ENCODE peak calls at places on chromosomes 6 and 20, in five cellular contexts. P is H1, X is GM12878, R is HepG2, D is K562. F is an unnamed sample.

GRCh38 chr6:3081965-3082364 is 13.7 kb downstream of the RIPK1 start:
- DNase-seq in X (no peak), R (no peak), P (no peak), D (no peak), F (peak; percentile 86)

GRCh38 chr6:14748679-14749078 is 497.2 kb upstream of the JARID2 start:
- DNase-seq in P (no peak), R (no peak), D (no peak), X (no peak), F (no peak)

GRCh38 chr20:10314198-10314597 is 95.6 kb downstream of the SNAP25 start:
- DNase-seq in P (no peak), R (no peak), D (no peak), X (no peak), F (no peak)

GRCh38 chr20:51562334-51563140 is 20.0 kb upstream of the NFATC2 start:
- DNase-seq in X (no peak), D (peak; percentile 48), P (no peak), R (no peak), F (no peak)

GRCh38 chr6:136338486-136338885 is 48.8 kb upstream of the BCLAF1 start:
- DNase-seq in D (no peak), X (no peak), R (no peak), P (no peak), F (no peak)

GRCh38 chr6:162538643-162539064 is 188.9 kb downstream of the PRKN start:
- DNase-seq in X (no peak), P (no peak), D (no peak), R (no peak), F (no peak)

GRCh38 chr6:15242937-15243614 is 2.8 kb upstream of the JARID2 start:
- DNase-seq in R (no peak), X (no peak), P (no peak), D (no peak), F (no peak)

GRCh38 chr20:38604873-38605303 is 3.3 kb downstream of the ARHGAP40 start:
- DNase-seq in R (peak; percentile 100), X (no peak), D (no peak), P (no peak), F (no peak)

GRCh38 chr6:161023316-161023715 is 31.7 kb downstream of the MAP3K4 start:
- DNase-seq in R (no peak), X (no peak), P (no peak), D (no peak), F (no peak)

GRCh38 chr6:19587238-19587942 is 249.8 kb upstream of the ID4 start:
- DNase-seq in R (no peak), X (no peak), P (no peak), D (no peak), F (no peak)

GRCh38 chr6:113406051-113406695 is 451.0 kb upstream of the MARCKS start:
- DNase-seq in D (no peak), P (no peak), X (no peak), R (no peak), F (no peak)

GRCh38 chr20:1817577-1818211 is 77.5 kb upstream of the SIRPA start:
- DNase-seq in X (no peak), D (no peak), P (no peak), R (no peak), F (no peak)

GRCh38 chr6:53917464-53917842 is 122.6 kb downstream of the LRRC1 start:
- DNase-seq in P (no peak), X (no peak), D (no peak), R (no peak), F (no peak)

GRCh38 chr6:158115102-158115501 is 53.0 kb downstream of the SERAC1 start:
- DNase-seq in R (no peak), D (no peak), X (no peak), P (no peak), F (no peak)

GRCh38 chr20:56750430-56750829 is 121.3 kb downstream of the TFAP2C start:
- DNase-seq in P (peak; percentile 54), X (no peak), D (no peak), R (no peak), F (no peak)

GRCh38 chr20:40991181-40991889 is 37.3 kb upstream of the TOP1 start:
- DNase-seq in P (no peak), R (no peak), D (no peak), X (peak; percentile 99), F (peak; percentile 82)

GRCh38 chr6:82365011-82365751 is 1.6 kb downstream of the TPBG start:
- DNase-seq in X (no peak), D (no peak), P (no peak), R (no peak), F (no peak)

GRCh38 chr6:133243723-133244122 is 2.6 kb downstream of the EYA4 start:
- DNase-seq in R (no peak), X (no peak), P (no peak), D (no peak), F (no peak)

GRCh38 chr6:7391244-7391643 is 1.6 kb downstream of the RIOK1 start:
- DNase-seq in R (no peak), X (no peak), P (no peak), D (no peak), F (no peak)

GRCh38 chr20:1938464-1939269 is 43.5 kb downstream of the SIRPA start:
- DNase-seq in X (no peak), D (no peak), P (no peak), R (no peak), F (no peak)

GRCh38 chr6:10945845-10946244 is 59.0 kb downstream of the SYCP2L start:
- DNase-seq in R (no peak), D (no peak), P (no peak), X (no peak), F (no peak)

GRCh38 chr6:127120109-127120786 is 1.8 kb downstream of the RSPO3 start:
- DNase-seq in X (no peak), R (no peak), D (no peak), P (no peak), F (no peak)

GRCh38 chr6:17397764-17398194 is 4.4 kb downstream of the CAP2 start:
- DNase-seq in D (no peak), X (no peak), R (no peak), P (no peak), F (no peak)

GRCh38 chr6:129644567-129645015 is 65.4 kb downstream of the ARHGAP18 start:
- DNase-seq in D (no peak), R (peak; percentile 85), X (no peak), P (no peak), F (no peak)

GRCh38 chr20:24382330-24382729 is 87.1 kb upstream of the SYNDIG1 start:
- DNase-seq in P (no peak), D (no peak), R (no peak), X (no peak), F (no peak)

GRCh38 chr6:43987838-43988439 is 139.3 kb downstream of the MRPL14 start:
- DNase-seq in D (no peak), R (no peak), P (no peak), X (no peak), F (no peak)

GRCh38 chr6:164322533-164322932 is 908.0 kb downstream of the QKI start:
- DNase-seq in R (no peak), X (no peak), D (no peak), P (no peak), F (no peak)

GRCh38 chr6:163745566-163746400 is 331.3 kb downstream of the QKI start:
- DNase-seq in D (peak; percentile 42), X (no peak), R (peak; percentile 56), P (peak; percentile 44), F (no peak)

GRCh38 chr6:35852994-35853393 is 47.8 kb downstream of the LHFPL5 start:
- DNase-seq in D (no peak), X (no peak), R (no peak), P (no peak), F (no peak)

GRCh38 chr20:64238851-64239387 is 16.6 kb upstream of the PCMTD2 start:
- DNase-seq in R (peak; percentile 49), X (peak; percentile 36), P (no peak), D (no peak), F (no peak)

GRCh38 chr6:24566020-24566752 is 71.4 kb downstream of the ALDH5A1 start:
- DNase-seq in D (no peak), R (peak; percentile 30), P (no peak), X (no peak), F (no peak)

GRCh38 chr20:3084283-3084985 is at the start of gene AVP:
- DNase-seq in P (no peak), X (no peak), R (no peak), D (peak; percentile 62), F (peak; percentile 40)

GRCh38 chr20:3084986-3085360 is 449 bp upstream of the AVP start:
- DNase-seq in R (no peak), X (no peak), D (peak; percentile 50), P (no peak), F (no peak)

GRCh38 chr20:3090565-3090964 is 6.0 kb upstream of the AVP start:
- DNase-seq in R (no peak), D (no peak), P (no peak), X (no peak), F (peak; percentile 43)

GRCh38 chr20:3085571-3086072 is 1.1 kb upstream of the AVP start:
- DNase-seq in D (no peak), P (no peak), X (no peak), R (no peak), F (no peak)

DNA sequence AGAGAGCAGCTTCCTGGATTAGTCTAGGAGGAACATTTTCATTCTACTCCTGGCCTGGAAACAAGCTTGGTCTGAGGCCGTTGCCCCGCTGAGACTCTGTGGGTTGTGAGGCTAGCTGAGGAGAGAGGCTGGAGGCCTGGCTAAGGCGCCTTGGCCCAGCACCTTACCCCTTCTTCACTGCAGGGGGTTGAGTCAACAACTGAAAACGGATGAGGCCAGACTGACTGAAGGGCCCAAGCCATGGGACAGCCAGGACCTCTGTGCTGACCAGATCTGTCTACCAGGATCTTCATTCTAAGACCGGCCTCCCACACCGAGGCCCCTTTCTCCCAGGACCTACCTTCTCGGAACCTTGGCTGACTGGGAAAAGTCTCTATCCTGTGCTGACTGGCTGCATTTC is 3.5 kb upstream of the AVP start:
- DNase-seq in X (no peak), R (no peak), P (no peak), D (peak; percentile 22), F (no peak)
- H3K27me3 ChIP-seq in X (peaks cover 17% of the 10 kb centered on the region), R (peaks cover 17% of the 10 kb centered on the region), P (peaks cover 9% of the 10 kb centered on the region), D (no peaks in the 10 kb centered on the region), F (peaks cover 5% of the 10 kb centered on the region)

GRCh38 chr20:8360035-8360434 is 228.0 kb downstream of the PLCB1 start:
- DNase-seq in D (no peak), R (no peak), P (no peak), X (peak; percentile 4), F (no peak)
- TF ChIP-seq GABPA in D (no peak), R (no peak), P (no peak), X (no peak), F (no peak)

GRCh38 chr20:62968378-62969178 is 16.1 kb downstream of the SLC17A9 start:
- DNase-seq in P (no peak), X (no peak), D (no peak), R (no peak), F (no peak)
- H3K27me3 ChIP-seq in P (peaks cover 8% of the 10 kb centered on the region), X (peaks cover 6% of the 10 kb centered on the region), D (peaks cover 47% of the 10 kb centered on the region), R (peaks cover 9% of the 10 kb centered on the region), F (peaks cover 14% of the 10 kb centered on the region)

GRCh38 chr6:70860920-70861319 is 95.9 kb downstream of the B3GAT2 start:
- DNase-seq in D (no peak), R (no peak), P (no peak), X (no peak), F (no peak)

GRCh38 chr6:70863343-70863742 is 93.5 kb downstream of the B3GAT2 start:
- DNase-seq in D (no peak), R (no peak), P (no peak), X (no peak), F (no peak)

GRCh38 chr6:70860044-70860443 is 96.8 kb downstream of the B3GAT2 start:
- DNase-seq in X (no peak), R (no peak), P (no peak), D (no peak), F (no peak)

GRCh38 chr6:70864404-70864803 is 92.5 kb downstream of the B3GAT2 start:
- DNase-seq in P (no peak), R (no peak), X (no peak), D (no peak), F (no peak)
- TF ChIP-seq GABPA in P (no peak), R (no peak), X (no peak), D (no peak), F (no peak)

F was measured in HL-60.